ENCODE peak calls at places on chromosomes 16 and 17, in four cellular contexts. One of them, this sample, is unnamed.

GRCh38 chr16:51939371-51940005 is 607.5 kb downstream of the TOX3 start:
- DNase-seq in HCT116: no peak
- DNase-seq in ascending aorta: no peak
- DNase-seq in bronchial epithelial cell: no peak
- DNase-seq in this sample: no peak

GRCh38 chr17:77579717-77580116 is 378.8 kb upstream of the TNRC6C start:
- DNase-seq in HCT116: no peak
- DNase-seq in ascending aorta: no peak
- DNase-seq in bronchial epithelial cell: no peak
- DNase-seq in this sample: no peak

GRCh38 chr17:77363821-77364361 is 223.1 kb downstream of the SEC14L1 start:
- DNase-seq in HCT116: no peak
- DNase-seq in ascending aorta: peak; percentile 63
- DNase-seq in bronchial epithelial cell: no peak
- DNase-seq in this sample: no peak

GRCh38 chr16:20886320-20886719 is 13.8 kb downstream of the DCUN1D3 start:
- DNase-seq in HCT116: no peak
- DNase-seq in ascending aorta: no peak
- DNase-seq in bronchial epithelial cell: no peak
- DNase-seq in this sample: no peak

GRCh38 chr16:13291934-13292333 is 390.5 kb downstream of the SHISA9 start:
- DNase-seq in HCT116: no peak
- DNase-seq in ascending aorta: no peak
- DNase-seq in bronchial epithelial cell: no peak
- DNase-seq in this sample: no peak

GRCh38 chr17:13004336-13004735 is 13.5 kb downstream of the ELAC2 start:
- DNase-seq in HCT116: no peak
- DNase-seq in ascending aorta: no peak
- DNase-seq in bronchial epithelial cell: no peak
- DNase-seq in this sample: no peak

GRCh38 chr17:19736071-19736470 is 12.0 kb downstream of the ALDH3A1 start:
- DNase-seq in HCT116: no peak
- DNase-seq in ascending aorta: no peak
- DNase-seq in bronchial epithelial cell: no peak
- DNase-seq in this sample: no peak

GRCh38 chr16:50848755-50849514 is 107.0 kb downstream of the CYLD start:
- DNase-seq in HCT116: no peak
- DNase-seq in ascending aorta: no peak
- DNase-seq in bronchial epithelial cell: no peak
- DNase-seq in this sample: no peak

GRCh38 chr16:22727285-22728166 is 86.4 kb upstream of the HS3ST2 start:
- DNase-seq in HCT116: no peak
- DNase-seq in ascending aorta: no peak
- DNase-seq in bronchial epithelial cell: peak; percentile 81
- DNase-seq in this sample: no peak

GRCh38 chr17:14575349-14575966 is 274.6 kb downstream of the HS3ST3B1 start:
- DNase-seq in HCT116: no peak
- DNase-seq in ascending aorta: no peak
- DNase-seq in bronchial epithelial cell: no peak
- DNase-seq in this sample: no peak

GRCh38 chr17:8371786-8372185 is 4.7 kb downstream of the KRABD2 start:
- DNase-seq in HCT116: no peak
- DNase-seq in ascending aorta: no peak
- DNase-seq in bronchial epithelial cell: no peak
- DNase-seq in this sample: no peak

GRCh38 chr17:82740906-82741759 is 5.7 kb downstream of the FN3K start:
- DNase-seq in HCT116: no peak
- DNase-seq in ascending aorta: no peak
- DNase-seq in bronchial epithelial cell: peak; percentile 80
- DNase-seq in this sample: peak; percentile 18

GRCh38 chr17:34811561-34811960 is 149.7 kb downstream of the CCT6B start:
- DNase-seq in HCT116: no peak
- DNase-seq in ascending aorta: no peak
- DNase-seq in bronchial epithelial cell: no peak
- DNase-seq in this sample: no peak

GRCh38 chr16:6375471-6376075 is 957.1 kb upstream of the RBFOX1 start:
- DNase-seq in HCT116: no peak
- DNase-seq in ascending aorta: no peak
- DNase-seq in bronchial epithelial cell: no peak
- DNase-seq in this sample: no peak

GRCh38 chr16:17768257-17768656 is 297.5 kb upstream of the XYLT1 start:
- DNase-seq in HCT116: no peak
- DNase-seq in ascending aorta: no peak
- DNase-seq in bronchial epithelial cell: peak; percentile 38
- DNase-seq in this sample: peak; percentile 67

GRCh38 chr17:7632492-7632894 is 2.6 kb downstream of the SHBG start:
- DNase-seq in HCT116: peak; percentile 54
- DNase-seq in ascending aorta: no peak
- DNase-seq in bronchial epithelial cell: peak; percentile 55
- DNase-seq in this sample: peak; percentile 73

GRCh38 chr16:81626181-81626674 is 152.9 kb upstream of the PLCG2 start:
- DNase-seq in HCT116: no peak
- DNase-seq in ascending aorta: no peak
- DNase-seq in bronchial epithelial cell: peak; percentile 57
- DNase-seq in this sample: no peak

GRCh38 chr16:70602831-70603230 is 43.5 kb upstream of the IL34 start:
- DNase-seq in HCT116: no peak
- DNase-seq in ascending aorta: peak; percentile 25
- DNase-seq in bronchial epithelial cell: no peak
- DNase-seq in this sample: no peak
- TF ChIP-seq CTCF in HCT116: no peak
- TF ChIP-seq CTCF in ascending aorta: no peak
- TF ChIP-seq CTCF in bronchial epithelial cell: no peak
- TF ChIP-seq CTCF in this sample: no peak

GRCh38 chr16:84729716-84730320 is 30.0 kb downstream of the USP10 start:
- DNase-seq in HCT116: no peak
- DNase-seq in ascending aorta: no peak
- DNase-seq in bronchial epithelial cell: peak; percentile 34
- DNase-seq in this sample: peak; percentile 40
- H3K4me3 ChIP-seq in HCT116: peak overlapping the region; percentile 49
- H3K4me3 ChIP-seq in ascending aorta: peak overlapping the region; percentile 11
- H3K4me3 ChIP-seq in bronchial epithelial cell: no peak overlapping the region
- H3K4me3 ChIP-seq in this sample: peak overlapping the region; percentile 52

GRCh38 chr17:57404073-57404472 is 147.8 kb downstream of the MSI2 start:
- DNase-seq in HCT116: peak; percentile 18
- DNase-seq in ascending aorta: no peak
- DNase-seq in bronchial epithelial cell: no peak
- DNase-seq in this sample: no peak
- TF ChIP-seq CTCF in HCT116: peak; percentile 48
- TF ChIP-seq CTCF in ascending aorta: no peak
- TF ChIP-seq CTCF in bronchial epithelial cell: peak; percentile 23
- TF ChIP-seq CTCF in this sample: no peak

DNA sequence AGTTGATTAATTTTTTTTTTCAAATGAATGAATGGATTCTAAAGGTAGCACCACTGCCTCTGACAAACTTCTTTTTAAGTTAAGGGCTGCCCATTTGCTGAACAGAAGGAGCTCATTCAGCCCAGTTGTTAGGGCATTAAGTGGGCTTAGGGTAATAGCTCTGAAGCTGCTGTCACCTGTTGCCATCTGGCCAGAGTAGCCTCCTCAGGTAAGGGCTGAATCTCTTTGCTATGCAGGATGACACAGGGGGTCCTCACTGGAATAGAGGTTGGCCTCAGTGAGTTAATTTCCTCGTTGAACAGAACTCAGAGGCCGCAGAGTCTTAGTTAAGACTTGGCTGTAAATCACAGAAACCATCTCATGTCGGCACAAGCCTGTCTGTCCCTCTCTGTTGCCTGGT is 232.8 kb downstream of the CCDC182 start:
- DNase-seq in HCT116: no peak
- DNase-seq in ascending aorta: no peak
- DNase-seq in bronchial epithelial cell: no peak
- DNase-seq in this sample: no peak
- H3K4me3 ChIP-seq in HCT116: no peak overlapping the region
- H3K4me3 ChIP-seq in ascending aorta: no peak overlapping the region
- H3K4me3 ChIP-seq in bronchial epithelial cell: no peak overlapping the region
- H3K4me3 ChIP-seq in this sample: no peak overlapping the region

GRCh38 chr16:73031155-73031866 is 16.6 kb downstream of the ZFHX3 start:
- DNase-seq in HCT116: no peak
- DNase-seq in ascending aorta: no peak
- DNase-seq in bronchial epithelial cell: no peak
- DNase-seq in this sample: no peak
- TF ChIP-seq CTCF in HCT116: peak; percentile 48
- TF ChIP-seq CTCF in ascending aorta: no peak
- TF ChIP-seq CTCF in bronchial epithelial cell: no peak
- TF ChIP-seq CTCF in this sample: no peak

GRCh38 chr16:89004209-89004831 is 27.3 kb upstream of the CBFA2T3 start:
- DNase-seq in HCT116: no peak
- DNase-seq in ascending aorta: no peak
- DNase-seq in bronchial epithelial cell: no peak
- DNase-seq in this sample: peak; percentile 5
- H3K4me3 ChIP-seq in HCT116: no peak overlapping the region
- H3K4me3 ChIP-seq in ascending aorta: no peak overlapping the region
- H3K4me3 ChIP-seq in bronchial epithelial cell: no peak overlapping the region
- H3K4me3 ChIP-seq in this sample: no peak overlapping the region

GRCh38 chr16:71423865-71424264 is 18.0 kb downstream of the TLE7 start:
- DNase-seq in HCT116: no peak
- DNase-seq in ascending aorta: no peak
- DNase-seq in bronchial epithelial cell: no peak
- DNase-seq in this sample: no peak

GRCh38 chr16:71424626-71425025 is 17.2 kb downstream of the TLE7 start:
- DNase-seq in HCT116: no peak
- DNase-seq in ascending aorta: no peak
- DNase-seq in bronchial epithelial cell: no peak
- DNase-seq in this sample: no peak

GRCh38 chr16:71423016-71423415 is 18.8 kb downstream of the TLE7 start:
- DNase-seq in HCT116: no peak
- DNase-seq in ascending aorta: no peak
- DNase-seq in bronchial epithelial cell: no peak
- DNase-seq in this sample: no peak

GRCh38 chr16:71425746-71426068 is 16.1 kb downstream of the TLE7 start:
- DNase-seq in HCT116: no peak
- DNase-seq in ascending aorta: no peak
- DNase-seq in bronchial epithelial cell: no peak
- DNase-seq in this sample: no peak

GRCh38 chr16:71421911-71422310 is 19.9 kb downstream of the TLE7 start:
- DNase-seq in HCT116: peak; percentile 26
- DNase-seq in ascending aorta: no peak
- DNase-seq in bronchial epithelial cell: peak; percentile 33
- DNase-seq in this sample: no peak
- TF ChIP-seq CTCF in HCT116: peak; percentile 72
- TF ChIP-seq CTCF in ascending aorta: no peak
- TF ChIP-seq CTCF in bronchial epithelial cell: peak; percentile 67
- TF ChIP-seq CTCF in this sample: peak; percentile 22

GRCh38 chr16:89523680-89524344 is 15.6 kb downstream of the SPG7 start:
- DNase-seq in HCT116: no peak
- DNase-seq in ascending aorta: no peak
- DNase-seq in bronchial epithelial cell: no peak
- DNase-seq in this sample: no peak
- H3K4me3 ChIP-seq in HCT116: no peak overlapping the region
- H3K4me3 ChIP-seq in ascending aorta: no peak overlapping the region
- H3K4me3 ChIP-seq in bronchial epithelial cell: no peak overlapping the region
- H3K4me3 ChIP-seq in this sample: no peak overlapping the region

DNA sequence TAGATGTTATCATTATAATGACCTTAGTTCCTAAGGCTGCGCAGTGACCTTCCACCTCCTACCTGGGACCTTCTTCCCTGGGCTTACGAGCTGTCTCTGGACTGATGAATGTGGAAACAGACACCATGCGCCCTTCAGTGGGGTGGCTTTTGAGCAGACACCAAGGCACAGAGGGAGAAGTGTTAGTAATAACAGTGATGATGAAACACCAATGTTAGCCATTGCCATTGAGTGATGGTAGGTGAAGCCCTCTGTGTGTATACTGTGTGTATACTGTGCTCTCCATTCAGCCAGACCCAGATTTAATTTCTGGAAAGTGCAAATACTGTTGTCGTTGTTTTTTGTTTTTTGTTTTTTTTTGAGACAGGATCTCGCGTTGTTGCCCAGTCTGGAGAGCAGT is 44.5 kb downstream of the CLEC16A start:
- DNase-seq in HCT116: no peak
- DNase-seq in ascending aorta: no peak
- DNase-seq in bronchial epithelial cell: no peak
- DNase-seq in this sample: no peak
- TF ChIP-seq CTCF in HCT116: no peak
- TF ChIP-seq CTCF in ascending aorta: no peak
- TF ChIP-seq CTCF in bronchial epithelial cell: no peak
- TF ChIP-seq CTCF in this sample: no peak

GRCh38 chr17:49972486-49973270 is 3.7 kb downstream of the DLX4 start:
- DNase-seq in HCT116: no peak
- DNase-seq in ascending aorta: no peak
- DNase-seq in bronchial epithelial cell: no peak
- DNase-seq in this sample: no peak
- H3K4me3 ChIP-seq in HCT116: no peak overlapping the region
- H3K4me3 ChIP-seq in ascending aorta: no peak overlapping the region
- H3K4me3 ChIP-seq in bronchial epithelial cell: no peak overlapping the region
- H3K4me3 ChIP-seq in this sample: no peak overlapping the region